ENCODE peak calls at places on chromosome 2, in four cellular contexts. P, A, C and Z are unnamed samples.

GRCh38 chr2:130372833-130373807 is 17.3 kb downstream of the PTPN18 start:
- DNase-seq in P (no peak), A (no peak), C (no peak), Z (no peak)

GRCh38 chr2:240726876-240727275 is 35.2 kb downstream of the AQP12A start:
- DNase-seq in C (no peak), A (no peak), P (no peak), Z (no peak)

GRCh38 chr2:127784965-127785518 is 25.9 kb downstream of the WDR33 start:
- DNase-seq in C (no peak), A (no peak), P (no peak), Z (no peak)

GRCh38 chr2:117127680-117128079 is 686.8 kb upstream of the DDX18 start:
- DNase-seq in A (no peak), P (no peak), C (no peak), Z (no peak)

GRCh38 chr2:24644032-24644431 is 149.2 kb downstream of the PTRHD1 start:
- DNase-seq in P (no peak), A (no peak), C (no peak), Z (no peak)

GRCh38 chr2:113677327-113677726 is 50.3 kb downstream of the RABL2A start:
- DNase-seq in P (no peak), C (no peak), A (no peak), Z (no peak)

GRCh38 chr2:42590176-42590575 is 21.7 kb downstream of the MTA3 start:
- DNase-seq in P (no peak), A (no peak), C (no peak), Z (no peak)

GRCh38 chr2:165016772-165017411 is 61.6 kb upstream of the SLC38A11 start:
- DNase-seq in C (no peak), P (peak), A (peak), Z (peak)

GRCh38 chr2:197149546-197149945 is 161.0 kb downstream of the ANKRD44 start:
- DNase-seq in P (no peak), C (no peak), A (no peak), Z (no peak)

GRCh38 chr2:225120175-225120574 is 77.9 kb upstream of the DOCK10 start:
- DNase-seq in P (no peak), A (no peak), C (no peak), Z (peak)

GRCh38 chr2:60819155-60819862 is 62.1 kb upstream of the REL start:
- DNase-seq in C (no peak), P (no peak), A (no peak), Z (no peak)

GRCh38 chr2:216560695-216561370 is 62.2 kb downstream of the RPL37A start:
- DNase-seq in A (no peak), C (no peak), P (no peak), Z (no peak)

GRCh38 chr2:96274355-96275056 is 8.5 kb downstream of the CIAO1 start:
- DNase-seq in A (no peak), P (no peak), C (no peak), Z (no peak)

GRCh38 chr2:23390152-23390551 is 5.2 kb downstream of the KLHL29 start:
- DNase-seq in P (no peak), C (no peak), A (no peak), Z (no peak)

GRCh38 chr2:168357799-168358504 is 98.1 kb upstream of the CERS6 start:
- DNase-seq in P (no peak), C (no peak), A (no peak), Z (no peak)

GRCh38 chr2:178066890-178067669 is 5.5 kb downstream of the PDE11A start:
- DNase-seq in C (no peak), A (no peak), P (no peak), Z (no peak)

DNA sequence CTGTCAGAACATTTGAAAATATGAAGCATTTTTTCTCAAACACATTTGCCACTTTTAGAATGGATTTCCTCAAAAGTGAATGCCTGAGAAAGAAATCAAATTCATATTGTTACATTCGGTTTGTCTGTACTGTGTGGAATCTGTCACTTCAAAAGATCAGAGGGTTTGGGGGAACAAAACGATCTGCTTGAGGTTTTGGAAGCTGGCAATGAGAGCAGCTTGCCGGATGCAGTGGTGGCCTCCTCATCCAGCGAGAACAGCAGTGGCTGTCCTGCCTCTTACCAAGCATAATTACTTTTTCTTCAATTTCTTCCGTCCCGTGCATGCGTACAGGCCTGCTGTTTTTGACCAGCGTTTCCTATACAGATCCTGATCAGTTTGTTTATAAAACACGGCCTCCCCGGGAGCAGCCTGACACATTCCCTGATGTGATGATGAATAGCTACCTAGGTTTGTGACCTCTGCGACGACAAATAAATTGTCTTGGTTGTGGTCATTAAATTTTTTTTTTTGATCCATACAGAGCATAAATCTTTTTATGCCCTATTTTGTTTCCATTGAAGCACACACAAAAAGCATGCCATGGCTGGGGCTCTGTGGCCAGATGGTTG is 45.2 kb downstream of the ITGA6 start:
- DNase-seq in P (no peak), C (no peak), A (no peak), Z (no peak)
- TF ChIP-seq JUND in P (no peak), C (no peak), A (no peak), Z (no peak)

DNA sequence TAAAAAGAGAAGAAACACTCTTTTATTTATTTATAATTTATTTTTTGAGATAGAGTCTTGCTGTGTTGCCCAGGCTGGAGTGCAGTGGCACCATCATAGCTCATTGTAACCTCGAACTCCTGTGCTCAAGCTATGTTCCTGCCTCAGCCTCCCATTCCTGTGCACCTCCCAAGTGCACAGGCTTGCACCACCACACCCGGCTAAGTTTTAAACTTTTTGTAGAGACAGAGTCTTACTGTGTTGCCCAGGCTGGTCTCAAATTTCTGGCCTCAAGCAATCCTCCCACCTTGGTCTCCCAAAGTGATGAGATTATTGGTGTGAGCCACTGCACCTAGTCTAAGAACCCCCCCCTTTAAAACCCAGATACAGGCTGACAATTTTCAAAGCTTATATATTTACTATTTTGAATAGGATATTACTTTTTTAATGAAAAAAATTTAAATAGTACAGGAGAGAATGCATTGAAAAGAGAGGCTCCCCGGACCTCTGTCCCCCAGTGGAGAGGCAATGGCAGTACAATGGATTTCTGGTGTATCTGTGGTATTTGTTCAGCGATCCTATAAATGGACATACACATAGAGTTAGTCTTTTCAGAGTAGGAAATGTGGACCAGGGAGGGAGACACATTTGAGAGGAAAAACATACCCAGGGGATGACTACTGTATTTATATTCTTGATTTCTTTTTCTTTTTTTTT is 48.1 kb upstream of the CNOT11 start:
- DNase-seq in C (no peak), P (no peak), A (no peak), Z (no peak)
- TF ChIP-seq JUND in C (no peak), P (no peak), A (no peak), Z (no peak)

DNA sequence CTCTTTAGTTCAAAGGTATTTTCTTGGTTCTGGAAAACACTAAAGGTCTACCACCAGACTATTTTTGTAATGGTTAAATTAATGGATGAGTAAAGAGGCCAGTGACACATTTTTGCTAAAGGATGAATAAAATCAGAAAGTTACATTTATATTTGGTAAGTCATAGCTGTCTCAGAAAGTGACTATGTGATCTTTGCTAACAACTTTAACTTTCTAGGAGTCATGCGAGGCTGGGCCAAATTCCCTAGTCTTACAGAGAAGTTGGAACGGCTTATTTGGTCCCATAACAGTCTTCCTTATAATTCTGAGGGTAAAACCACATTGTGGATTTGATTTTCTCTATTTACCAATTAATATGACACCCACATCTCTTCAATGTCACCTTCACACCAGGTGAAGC is 198.1 kb downstream of the PDE1A start:
- DNase-seq in C (no peak), A (no peak), P (no peak), Z (no peak)
- TF ChIP-seq JUND in C (no peak), A (no peak), P (no peak), Z (no peak)

DNA sequence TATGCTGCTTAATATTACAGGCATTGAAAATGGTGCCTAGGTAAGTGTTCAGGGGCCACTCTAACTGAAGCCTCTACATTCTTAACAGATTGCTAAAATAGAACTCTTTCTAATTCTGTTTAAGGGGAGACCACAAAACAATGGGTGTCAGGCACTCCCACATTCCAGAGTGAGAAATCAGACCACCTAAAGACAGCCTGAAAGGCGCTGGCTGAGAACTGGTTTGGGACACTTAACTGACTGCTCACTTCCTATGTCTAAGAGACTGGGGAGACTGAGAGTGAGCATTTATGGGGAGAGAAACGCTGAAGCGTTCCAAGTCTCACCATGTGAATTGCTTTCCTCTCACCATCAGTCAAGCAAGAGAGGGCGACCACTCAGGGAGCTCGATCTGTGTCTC is 108.8 kb upstream of the ITGB6 start:
- DNase-seq in C (no peak), A (no peak), P (no peak), Z (no peak)
- TF ChIP-seq JUND in C (no peak), A (no peak), P (no peak), Z (no peak)

GRCh38 chr2:238025741-238026360 is 35.0 kb upstream of the SCLY start:
- DNase-seq in C (no peak), P (no peak), A (no peak), Z (no peak)

GRCh38 chr2:238027591-238028415 is 33.0 kb upstream of the SCLY start:
- DNase-seq in P (no peak), A (no peak), C (no peak), Z (no peak)

GRCh38 chr2:238024986-238025385 is 35.8 kb upstream of the SCLY start:
- DNase-seq in P (no peak), A (no peak), C (no peak), Z (no peak)

GRCh38 chr2:238029853-238030252 is 30.9 kb upstream of the SCLY start:
- DNase-seq in A (no peak), P (no peak), C (no peak), Z (no peak)

GRCh38 chr2:238026953-238027505 is 33.8 kb upstream of the SCLY start:
- DNase-seq in A (no peak), C (no peak), P (no peak), Z (no peak)
- TF ChIP-seq JUND in A (no peak), C (no peak), P (no peak), Z (no peak)

DNA sequence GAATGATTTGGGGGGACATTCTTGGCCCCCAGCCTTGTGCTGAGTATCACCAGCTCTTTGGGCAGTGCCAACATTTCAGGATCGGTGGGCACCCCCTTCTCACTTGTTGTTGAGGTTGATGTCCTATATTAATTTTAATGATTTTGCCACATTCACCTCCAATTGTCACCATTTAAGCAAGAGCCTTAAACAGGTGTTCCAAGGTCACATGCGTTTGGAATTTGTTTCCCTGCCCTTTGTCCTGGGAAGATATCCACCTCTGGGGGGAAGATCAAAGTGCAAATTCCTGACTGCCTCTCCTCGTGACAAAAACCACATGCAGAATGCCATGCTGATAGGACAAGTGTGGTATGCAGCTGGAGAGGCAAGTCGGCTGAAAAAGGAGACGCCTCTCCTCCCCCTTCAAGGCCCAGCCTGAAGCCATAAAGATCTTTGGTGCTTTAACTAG is 72.5 kb upstream of the ID2 start:
- DNase-seq in C (no peak), P (no peak), A (no peak), Z (no peak)
- TF ChIP-seq JUND in C (no peak), P (no peak), A (no peak), Z (no peak)

DNA sequence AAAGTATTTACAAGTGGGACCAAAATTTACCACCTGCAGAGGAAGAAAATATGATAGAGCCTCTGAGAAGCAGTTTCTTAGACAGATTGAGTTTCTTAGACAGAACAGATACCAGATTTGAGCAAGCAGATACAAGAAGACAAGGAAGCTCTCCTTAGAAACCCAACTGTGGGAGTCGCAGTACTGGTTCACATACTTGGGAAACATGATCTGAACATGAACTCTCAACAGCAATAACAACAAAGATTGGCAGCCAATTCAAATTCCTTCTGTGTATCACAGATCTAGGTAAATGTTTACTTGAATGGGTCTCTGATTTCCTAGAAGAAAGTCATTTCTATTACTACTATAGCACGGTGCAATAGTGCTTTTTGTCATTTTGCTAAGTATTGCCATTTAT is 82.1 kb downstream of the OLA1 start:
- DNase-seq in C (no peak), P (no peak), A (no peak), Z (peak)
- TF ChIP-seq JUND in C (no peak), P (no peak), A (no peak), Z (no peak)

GRCh38 chr2:212979799-212980198 is 171.6 kb downstream of the IKZF2 start:
- DNase-seq in A (peak), C (no peak), P (no peak), Z (no peak)
- TF ChIP-seq JUND in A (peak), C (no peak), P (no peak), Z (no peak)

GRCh38 chr2:75200140-75200985 is 1.0 kb upstream of the TACR1 start:
- DNase-seq in P (no peak), A (peak), C (no peak), Z (peak)
- TF ChIP-seq JUND in P (no peak), A (no peak), C (no peak), Z (no peak)